ENCODE peak calls at places on chromosomes 12 and 14, in five cellular contexts. Y is activated T-cell treated with anti-CD3 and anti-CD28 coated beads, Interleukin-2, amount 50 U/mL, for 72 hours; P is iris pigment epithelial cell; D is RKO; R is PC-9. W is an unnamed sample.

GRCh38 chr14:57382283-57382682 is 8.1 kb upstream of the NAA30 start:
- DNase-seq in Y (no peak), P (peak), D (peak), R (peak), W (peak)

GRCh38 chr12:74985986-74986319 is 223.7 kb downstream of the KCNC2 start:
- DNase-seq in Y (no peak), P (no peak), D (no peak), R (no peak), W (no peak)

GRCh38 chr12:7144414-7145120 is 14.4 kb downstream of the CLSTN3 start:
- DNase-seq in Y (no peak), P (peak), D (peak), R (no peak), W (peak)

GRCh38 chr12:86233126-86233525 is 23.1 kb downstream of the MGAT4C start:
- DNase-seq in Y (no peak), P (peak), D (peak), R (no peak), W (no peak)

GRCh38 chr12:108478611-108479010 is 36.5 kb upstream of the FICD start:
- DNase-seq in Y (no peak), P (no peak), D (no peak), R (no peak), W (no peak)

GRCh38 chr12:7645395-7646177 is 20.1 kb downstream of the APOBEC1 start:
- DNase-seq in Y (peak), P (peak), D (peak), R (peak), W (peak)

GRCh38 chr12:38745601-38746000 is 159.8 kb downstream of the CPNE8 start:
- DNase-seq in Y (no peak), P (no peak), D (no peak), R (no peak), W (no peak)

GRCh38 chr14:67911506-67911905 is 91.9 kb downstream of the RAD51B start:
- DNase-seq in Y (no peak), P (no peak), D (no peak), R (no peak), W (peak)

W was measured in adipocyte.